ENCODE peak calls at places on chromosomes 13 and 19, in six cellular contexts. V is psoas muscle, D is PC-9, H is sigmoid colon, L is fibroblast of lung, E is AG04450. Z is an unnamed sample.

GRCh38 chr13:59461411-59461810 is 702.3 kb downstream of the DIAPH3 start:
- DNase-seq in V (no peak), D (no peak), H (no peak), L (no peak), E (no peak), Z (no peak)

GRCh38 chr13:74575729-74576125 is 441.5 kb upstream of the KLF12 start:
- DNase-seq in V (peak), D (no peak), H (peak), L (peak), E (no peak), Z (peak)

GRCh38 chr13:98819382-98819781 is 66.9 kb upstream of the SLC15A1 start:
- DNase-seq in V (no peak), D (no peak), H (no peak), L (no peak), E (no peak), Z (no peak)

GRCh38 chr13:59342396-59342795 is 821.3 kb downstream of the DIAPH3 start:
- DNase-seq in V (no peak), D (no peak), H (no peak), L (no peak), E (no peak), Z (no peak)

GRCh38 chr13:76971215-76971614 is 20.7 kb upstream of the CLN5 start:
- DNase-seq in V (no peak), D (no peak), H (no peak), L (no peak), E (no peak), Z (no peak)

GRCh38 chr19:28710278-28710677 is 502.7 kb downstream of the UQCRFS1 start:
- DNase-seq in V (no peak), D (peak), H (no peak), L (peak), E (peak), Z (no peak)

GRCh38 chr19:50546527-50547221 is 21.6 kb downstream of the LRRC4B start:
- DNase-seq in V (no peak), D (no peak), H (no peak), L (no peak), E (no peak), Z (no peak)

GRCh38 chr13:25429466-25429865 is 57.7 kb downstream of the ATP8A2 start:
- DNase-seq in V (no peak), D (no peak), H (no peak), L (no peak), E (no peak), Z (no peak)

GRCh38 chr19:49976496-49976895 is 15.5 kb upstream of the SIGLEC11 start:
- DNase-seq in V (no peak), D (no peak), H (no peak), L (no peak), E (no peak), Z (no peak)

GRCh38 chr13:102138635-102139225 is 263.1 kb downstream of the FGF14 start:
- DNase-seq in V (no peak), D (no peak), H (no peak), L (no peak), E (no peak), Z (no peak)

GRCh38 chr13:80133631-80134083 is 207.3 kb downstream of the SPRY2 start:
- DNase-seq in V (no peak), D (no peak), H (no peak), L (no peak), E (no peak), Z (no peak)

GRCh38 chr19:39046037-39046821 is 13.9 kb upstream of the FBXO27 start:
- DNase-seq in V (no peak), D (peak), H (no peak), L (no peak), E (no peak), Z (no peak)

GRCh38 chr13:45142440-45143345 is 22.4 kb downstream of the GTF2F2 start:
- DNase-seq in V (no peak), D (peak), H (no peak), L (peak), E (no peak), Z (no peak)

GRCh38 chr13:106882222-106882621 is 314.3 kb upstream of the ARGLU1 start:
- DNase-seq in V (no peak), D (no peak), H (no peak), L (no peak), E (no peak), Z (no peak)

GRCh38 chr19:11504502-11505031 is 1.1 kb downstream of the ZNF653 start:
- DNase-seq in V (no peak), D (no peak), H (no peak), L (no peak), E (no peak), Z (no peak)

GRCh38 chr19:2422951-2423880 is 4.2 kb downstream of the TIMM13 start:
- DNase-seq in V (no peak), D (no peak), H (no peak), L (no peak), E (no peak), Z (no peak)

GRCh38 chr13:25067054-25067453 is 28.9 kb upstream of the PABPC3 start:
- DNase-seq in V (no peak), D (no peak), H (no peak), L (no peak), E (no peak), Z (no peak)

GRCh38 chr13:66348745-66349720 is 881.1 kb downstream of the PCDH9 start:
- DNase-seq in V (no peak), D (no peak), H (no peak), L (no peak), E (no peak), Z (no peak)

GRCh38 chr19:2014731-2015610 is 543 bp downstream of the BTBD2 start:
- DNase-seq in V (no peak), D (no peak), H (peak), L (no peak), E (no peak), Z (no peak)

GRCh38 chr19:7676854-7677253 is at the start of gene MCEMP1:
- DNase-seq in V (no peak), D (no peak), H (no peak), L (no peak), E (no peak), Z (no peak)

GRCh38 chr13:111171629-111172028 is 56.5 kb downstream of the ARHGEF7 start:
- DNase-seq in V (no peak), D (no peak), H (no peak), L (no peak), E (no peak), Z (no peak)

GRCh38 chr19:23261496-23262020 is 11.4 kb upstream of the ZNF724 start:
- DNase-seq in V (no peak), D (no peak), H (no peak), L (no peak), E (no peak), Z (no peak)

GRCh38 chr13:110911880-110912279 is 3.0 kb downstream of the ANKRD10 start:
- DNase-seq in V (no peak), D (peak), H (no peak), L (peak), E (no peak), Z (no peak)

GRCh38 chr13:109100705-109101104 is 471.3 kb downstream of the MYO16 start:
- DNase-seq in V (no peak), D (no peak), H (no peak), L (peak), E (no peak), Z (no peak)

GRCh38 chr13:28128030-28128429 is 10.3 kb upstream of the PAN3 start:
- DNase-seq in V (no peak), D (no peak), H (no peak), L (no peak), E (no peak), Z (no peak)

GRCh38 chr13:41306271-41307150 is 4.6 kb upstream of the NAA16 start:
- DNase-seq in V (no peak), D (no peak), H (no peak), L (peak), E (no peak), Z (no peak)

GRCh38 chr19:2567580-2567979 is 91.7 kb downstream of the GADD45B start:
- DNase-seq in V (peak), D (no peak), H (peak), L (no peak), E (no peak), Z (peak)

GRCh38 chr13:113149711-113150544 is 8.5 kb upstream of the PROZ start:
- DNase-seq in V (no peak), D (no peak), H (no peak), L (no peak), E (no peak), Z (no peak)

GRCh38 chr13:85313761-85314503 is 485.3 kb downstream of the SLITRK6 start:
- DNase-seq in V (no peak), D (no peak), H (no peak), L (peak), E (no peak), Z (no peak)

GRCh38 chr19:49861541-49862410 is 5.6 kb downstream of the PNKP start:
- DNase-seq in V (no peak), D (no peak), H (peak), L (no peak), E (no peak), Z (no peak)

GRCh38 chr13:94323746-94324408 is 155.6 kb downstream of the DCT start:
- DNase-seq in V (no peak), D (no peak), H (no peak), L (no peak), E (no peak), Z (no peak)

GRCh38 chr19:38228491-38229439 is 4.7 kb upstream of the DPF1 start:
- DNase-seq in V (no peak), D (no peak), H (no peak), L (no peak), E (no peak), Z (no peak)

GRCh38 chr19:45815501-45816216 is 551 bp upstream of the RSPH6A start:
- DNase-seq in V (no peak), D (no peak), H (no peak), L (peak), E (no peak), Z (no peak)

GRCh38 chr19:10203686-10204085 is 8.9 kb upstream of the DNMT1 start:
- DNase-seq in V (no peak), D (peak), H (no peak), L (no peak), E (no peak), Z (no peak)

GRCh38 chr19:12952488-12953455 is 4.3 kb downstream of the GADD45GIP1 start:
- DNase-seq in V (no peak), D (no peak), H (no peak), L (peak), E (no peak), Z (peak)
- H3K4me3 ChIP-seq in V (no peak), D (no peak), H (no peak), L (no peak), E (no peak), Z (no peak)

GRCh38 chr13:23161176-23161825 is 19.5 kb upstream of the SGCG start:
- DNase-seq in V (no peak), D (no peak), H (no peak), L (no peak), E (no peak), Z (no peak)

GRCh38 chr13:23160241-23161175 is 20.3 kb upstream of the SGCG start:
- DNase-seq in V (peak), D (no peak), H (no peak), L (peak), E (no peak), Z (no peak)

GRCh38 chr13:23159205-23159586 is 21.6 kb upstream of the SGCG start:
- DNase-seq in V (peak), D (no peak), H (no peak), L (peak), E (no peak), Z (peak)

GRCh38 chr13:23159587-23160240 is 21.1 kb upstream of the SGCG start:
- DNase-seq in V (no peak), D (no peak), H (no peak), L (no peak), E (no peak), Z (peak)
- H3K4me3 ChIP-seq in V (peak), D (no peak), H (peak), L (peak), E (peak), Z (no peak)

GRCh38 chr19:55176116-55176515 is 4.0 kb downstream of the SYT5 start:
- DNase-seq in V (no peak), D (no peak), H (no peak), L (no peak), E (no peak), Z (no peak)

GRCh38 chr19:55173717-55174409 is 6.2 kb downstream of the SYT5 start:
- DNase-seq in V (peak), D (peak), H (no peak), L (peak), E (no peak), Z (peak)

GRCh38 chr19:55173186-55173716 is 6.8 kb upstream of the DNAAF3 start:
- DNase-seq in V (no peak), D (no peak), H (no peak), L (no peak), E (no peak), Z (no peak)

GRCh38 chr19:55175117-55175867 is 4.8 kb downstream of the SYT5 start:
- DNase-seq in V (no peak), D (no peak), H (no peak), L (no peak), E (no peak), Z (no peak)

GRCh38 chr19:55174425-55175116 is 5.5 kb downstream of the SYT5 start:
- DNase-seq in V (no peak), D (no peak), H (no peak), L (no peak), E (no peak), Z (no peak)
- H3K4me3 ChIP-seq in V (no peak), D (peak), H (no peak), L (peak), E (no peak), Z (no peak)

GRCh38 chr19:55044286-55044685 is 6.2 kb upstream of the GP6 start:
- DNase-seq in V (no peak), D (no peak), H (peak), L (no peak), E (no peak), Z (no peak)

GRCh38 chr19:55042688-55043087 is 4.6 kb upstream of the GP6 start:
- DNase-seq in V (no peak), D (no peak), H (no peak), L (no peak), E (no peak), Z (no peak)

GRCh38 chr19:55041627-55042343 is 3.7 kb upstream of the GP6 start:
- DNase-seq in V (no peak), D (no peak), H (no peak), L (no peak), E (no peak), Z (no peak)

GRCh38 chr19:55042344-55042678 is 4.2 kb upstream of the GP6 start:
- DNase-seq in V (no peak), D (no peak), H (no peak), L (no peak), E (no peak), Z (no peak)

DNA sequence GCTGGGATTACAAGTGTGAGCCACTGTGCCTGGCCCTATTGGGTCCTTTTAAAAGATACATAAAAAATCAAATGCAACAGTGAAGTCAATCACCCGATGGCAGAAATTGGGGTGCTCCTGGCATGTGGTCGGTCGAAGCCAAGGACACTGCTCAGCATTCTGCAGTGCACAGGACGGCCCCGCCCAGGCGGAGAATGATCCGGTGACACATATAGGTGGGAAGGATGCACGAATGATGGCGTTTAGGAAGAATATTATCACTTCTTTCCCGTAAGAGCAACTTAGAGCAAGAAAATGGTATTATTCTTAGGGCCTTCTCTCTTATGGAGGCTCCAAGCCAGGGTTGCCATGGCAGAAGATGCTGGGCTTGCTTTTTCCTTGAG is 3.2 kb upstream of the GP6 start:
- DNase-seq in V (no peak), D (no peak), H (no peak), L (no peak), E (no peak), Z (no peak)
- H3K4me3 ChIP-seq in V (no peak), D (no peak), H (no peak), L (no peak), E (no peak), Z (no peak)

GRCh38 chr13:29502391-29503008 is 93.0 kb downstream of the SLC7A1 start:
- DNase-seq in V (no peak), D (no peak), H (no peak), L (no peak), E (no peak), Z (no peak)
- H3K4me3 ChIP-seq in V (peak), D (no peak), H (no peak), L (no peak), E (no peak), Z (no peak)

GRCh38 chr19:52138614-52139290 is 986 bp downstream of the ZNF616 start:
- DNase-seq in V (no peak), D (no peak), H (no peak), L (peak), E (no peak), Z (peak)

GRCh38 chr19:52142001-52142595 is 2.4 kb upstream of the ZNF616 start:
- DNase-seq in V (no peak), D (peak), H (no peak), L (no peak), E (no peak), Z (no peak)

GRCh38 chr19:52139291-52140076 is at the start of gene ZNF616:
- DNase-seq in V (peak), D (peak), H (peak), L (peak), E (peak), Z (peak)

DNA sequence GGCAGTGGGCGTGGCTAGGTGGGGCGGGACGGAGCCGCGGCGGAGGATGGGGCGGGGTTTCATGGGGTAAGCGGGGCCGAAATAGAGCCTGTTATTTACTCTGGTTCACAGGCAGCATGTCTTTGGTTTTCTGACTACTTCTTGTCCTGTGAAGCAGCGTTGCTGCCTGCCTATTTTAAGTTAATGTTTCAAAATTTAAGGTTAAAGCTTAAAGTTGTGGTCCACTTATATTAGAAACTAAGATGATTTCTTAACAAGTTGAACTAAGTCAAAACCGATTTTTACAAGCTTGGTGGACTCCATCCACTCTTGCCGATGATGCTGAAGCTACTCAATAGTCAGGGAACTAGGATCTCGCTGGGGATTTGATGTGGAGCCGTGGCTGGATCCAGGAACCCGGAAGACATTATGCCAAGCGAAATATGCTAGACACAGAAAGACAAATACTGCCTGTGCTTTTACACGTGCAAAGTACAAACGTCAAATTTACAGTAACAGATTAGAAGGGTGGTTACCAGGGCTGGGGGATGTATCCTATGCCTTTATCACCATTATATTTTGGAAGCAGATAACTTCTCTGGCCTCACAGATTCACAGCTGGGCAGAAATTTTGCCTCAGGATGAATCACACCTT is 456 bp upstream of the ZNF616 start:
- DNase-seq in V (no peak), D (no peak), H (no peak), L (peak), E (no peak), Z (no peak)
- H3K4me3 ChIP-seq in V (peak), D (peak), H (peak), L (peak), E (peak), Z (peak)

Z was measured in aorta.